ENCODE peak calls at places on chromosomes 11 and 22, in five cellular contexts. S is activated CD4-positive, alpha-beta T cell treated with anti-CD3 and anti-CD28 coated beads, Interleukin-2, amount 10 ng/mL, durations not matched to agents 7 days and 5 days; F is amniotic stem cell; A is activated CD4-positive, alpha-beta memory T cell treated with anti-CD3 and anti-CD28 coated beads, Interleukin-2, amount 10 ng/mL, durations not matched to agents 7 days and 5 days; U is left cardiac atrium. R is an unnamed sample.

GRCh38 chr11:73647459-73648100 is 1.2 kb downstream of the PLEKHB1 start:
- DNase-seq in A (peak; percentile 90), U (peak; percentile 92), F (peak; percentile 60), S (peak; percentile 92), R (peak; percentile 84)

GRCh38 chr11:12871788-12872321 is 137.3 kb upstream of the RASSF10 start:
- DNase-seq in S (no peak), U (no peak), F (no peak), A (no peak), R (no peak)

GRCh38 chr11:114026355-114026754 is 33.2 kb upstream of the ZBTB16 start:
- DNase-seq in S (peak; percentile 58), U (no peak), F (no peak), A (peak; percentile 52), R (no peak)

GRCh38 chr22:38944653-38945052 is 12.8 kb upstream of the APOBEC3A start:
- DNase-seq in S (no peak), A (no peak), U (no peak), F (no peak), R (no peak)

GRCh38 chr11:78149646-78150045 is 10.2 kb upstream of the ALG8 start:
- DNase-seq in S (no peak), F (no peak), A (no peak), U (no peak), R (no peak)

GRCh38 chr11:66020618-66021357 is 5.5 kb downstream of the CATSPER1 start:
- DNase-seq in S (no peak), U (no peak), A (peak; percentile 61), F (peak; percentile 25), R (no peak)

GRCh38 chr11:70555092-70555491 is 156.8 kb downstream of the CTTN start:
- DNase-seq in F (no peak), A (no peak), S (no peak), U (no peak), R (no peak)

GRCh38 chr11:123650901-123651300 is 3.5 kb downstream of the SCN3B start:
- DNase-seq in U (no peak), A (no peak), F (no peak), S (no peak), R (no peak)

GRCh38 chr11:103051158-103051801 is 40.7 kb downstream of the DCUN1D5 start:
- DNase-seq in S (no peak), F (no peak), A (no peak), U (no peak), R (no peak)

GRCh38 chr11:115304774-115305472 is 199.3 kb downstream of the CADM1 start:
- DNase-seq in F (no peak), A (no peak), S (no peak), U (no peak), R (no peak)

GRCh38 chr11:44611687-44612437 is 46.4 kb downstream of the CD82 start:
- DNase-seq in U (no peak), A (peak; percentile 77), S (peak; percentile 74), F (no peak), R (no peak)

GRCh38 chr11:65524010-65524746 is 705 bp upstream of the SCYL1 start:
- DNase-seq in S (no peak), A (no peak), U (no peak), F (no peak), R (peak; percentile 51)

GRCh38 chr11:17381156-17381555 is 7.3 kb downstream of the KCNJ11 start:
- DNase-seq in S (no peak), F (no peak), A (no peak), U (no peak), R (no peak)

GRCh38 chr11:97742717-97743116 is 1278.0 kb upstream of the CNTN5 start:
- DNase-seq in A (no peak), F (no peak), U (no peak), S (no peak), R (no peak)

GRCh38 chr11:105718641-105719040 is 108.8 kb downstream of the GRIA4 start:
- DNase-seq in F (no peak), S (no peak), U (no peak), A (no peak), R (no peak)

GRCh38 chr22:37503183-37503683 is 16.0 kb downstream of the CARD10 start:
- DNase-seq in F (no peak), A (no peak), S (no peak), U (no peak), R (no peak)

GRCh38 chr11:34252651-34253050 is 105.2 kb downstream of the ABTB2 start:
- DNase-seq in S (no peak), U (no peak), A (no peak), F (no peak), R (no peak)

GRCh38 chr11:108131993-108132392 is 10.6 kb downstream of the ACAT1 start:
- DNase-seq in S (no peak), F (no peak), A (no peak), U (no peak), R (no peak)

GRCh38 chr11:22466351-22466750 is 128.2 kb downstream of the SLC17A6 start:
- DNase-seq in U (no peak), S (no peak), A (no peak), F (no peak), R (no peak)

GRCh38 chr11:130390071-130390758 is 38.2 kb downstream of the ADAMTS8 start:
- DNase-seq in U (no peak), A (no peak), F (peak; percentile 27), S (no peak), R (peak; percentile 13)

GRCh38 chr22:20233351-20234313 is 34.5 kb downstream of the RTN4R start:
- DNase-seq in A (no peak), F (no peak), S (no peak), U (no peak), R (no peak)

GRCh38 chr22:20793386-20794131 is 19.6 kb downstream of the SERPIND1 start:
- DNase-seq in S (no peak), F (no peak), U (no peak), A (no peak), R (no peak)